ENCODE peak calls at places on chromosomes 16 and 17, in eight cellular contexts. Q, B, R, W, K, N, S and Y are unnamed samples.

GRCh38 chr16:20280259-20280658 is 47.1 kb downstream of the GP2 start:
- DNase-seq in K (no peak), R (no peak), B (no peak), S (no peak), W (no peak), Q (no peak), N (no peak), Y (no peak)

GRCh38 chr17:58360664-58361063 is 8.7 kb upstream of the SUPT4H1 start:
- DNase-seq in N (peak), K (no peak), Q (no peak), B (no peak), S (no peak), W (no peak), R (no peak), Y (no peak)

GRCh38 chr16:85613609-85614337 is 651 bp downstream of the GSE1 start:
- DNase-seq in S (peak), N (peak), B (peak), Q (no peak), K (no peak), R (peak), W (peak), Y (peak)

GRCh38 chr17:81814748-81815645 is 11.0 kb downstream of the GCGR start:
- DNase-seq in B (no peak), N (no peak), R (no peak), K (no peak), Q (no peak), S (no peak), W (no peak), Y (no peak)

GRCh38 chr16:71781741-71782140 is 26.9 kb downstream of the AP1G1 start:
- DNase-seq in S (no peak), N (no peak), R (no peak), W (no peak), Q (peak), B (no peak), K (no peak), Y (no peak)

GRCh38 chr16:22117666-22118065 is 25.3 kb downstream of the VWA3A start:
- DNase-seq in R (no peak), W (no peak), S (no peak), Q (no peak), B (no peak), N (no peak), K (no peak), Y (no peak)

GRCh38 chr17:74990581-74991105 is 3.2 kb downstream of the CDR2L start:
- DNase-seq in K (no peak), B (no peak), Q (no peak), R (no peak), S (no peak), W (no peak), N (no peak), Y (no peak)

GRCh38 chr17:28613916-28614315 is at the start of gene RSKR:
- DNase-seq in B (no peak), K (no peak), S (no peak), R (no peak), W (no peak), Q (peak), N (no peak), Y (no peak)

GRCh38 chr16:78684040-78684611 is 584.7 kb downstream of the WWOX start:
- DNase-seq in B (no peak), W (peak), K (no peak), N (peak), R (peak), S (peak), Q (peak), Y (peak)

GRCh38 chr16:54493076-54493475 is 206.5 kb upstream of the IRX3 start:
- DNase-seq in R (no peak), N (no peak), S (no peak), B (no peak), K (no peak), Q (peak), W (no peak), Y (no peak)

GRCh38 chr16:11094075-11094593 is 149.8 kb downstream of the CLEC16A start:
- DNase-seq in B (peak), R (no peak), N (peak), K (no peak), S (peak), W (no peak), Q (peak), Y (no peak)

GRCh38 chr17:69506489-69506888 is 92.0 kb downstream of the MAP2K6 start:
- DNase-seq in Q (no peak), B (peak), K (no peak), S (no peak), R (no peak), N (no peak), W (no peak), Y (no peak)

GRCh38 chr16:61721561-61721960 is 314.7 kb downstream of the CDH8 start:
- DNase-seq in S (no peak), W (no peak), Q (no peak), K (no peak), R (no peak), N (no peak), B (no peak), Y (no peak)

GRCh38 chr16:72989203-72989991 is 58.5 kb downstream of the ZFHX3 start:
- DNase-seq in R (no peak), Q (peak), S (no peak), B (no peak), K (no peak), N (no peak), W (no peak), Y (peak)

GRCh38 chr16:86932130-86932982 is 354.0 kb downstream of the FOXL1 start:
- DNase-seq in R (no peak), S (no peak), N (no peak), K (no peak), Q (no peak), B (no peak), W (no peak), Y (no peak)
- H3K4me3 ChIP-seq in R (peak), S (no peak), N (no peak), K (no peak), Q (no peak), B (no peak), W (no peak), Y (no peak)

DNA sequence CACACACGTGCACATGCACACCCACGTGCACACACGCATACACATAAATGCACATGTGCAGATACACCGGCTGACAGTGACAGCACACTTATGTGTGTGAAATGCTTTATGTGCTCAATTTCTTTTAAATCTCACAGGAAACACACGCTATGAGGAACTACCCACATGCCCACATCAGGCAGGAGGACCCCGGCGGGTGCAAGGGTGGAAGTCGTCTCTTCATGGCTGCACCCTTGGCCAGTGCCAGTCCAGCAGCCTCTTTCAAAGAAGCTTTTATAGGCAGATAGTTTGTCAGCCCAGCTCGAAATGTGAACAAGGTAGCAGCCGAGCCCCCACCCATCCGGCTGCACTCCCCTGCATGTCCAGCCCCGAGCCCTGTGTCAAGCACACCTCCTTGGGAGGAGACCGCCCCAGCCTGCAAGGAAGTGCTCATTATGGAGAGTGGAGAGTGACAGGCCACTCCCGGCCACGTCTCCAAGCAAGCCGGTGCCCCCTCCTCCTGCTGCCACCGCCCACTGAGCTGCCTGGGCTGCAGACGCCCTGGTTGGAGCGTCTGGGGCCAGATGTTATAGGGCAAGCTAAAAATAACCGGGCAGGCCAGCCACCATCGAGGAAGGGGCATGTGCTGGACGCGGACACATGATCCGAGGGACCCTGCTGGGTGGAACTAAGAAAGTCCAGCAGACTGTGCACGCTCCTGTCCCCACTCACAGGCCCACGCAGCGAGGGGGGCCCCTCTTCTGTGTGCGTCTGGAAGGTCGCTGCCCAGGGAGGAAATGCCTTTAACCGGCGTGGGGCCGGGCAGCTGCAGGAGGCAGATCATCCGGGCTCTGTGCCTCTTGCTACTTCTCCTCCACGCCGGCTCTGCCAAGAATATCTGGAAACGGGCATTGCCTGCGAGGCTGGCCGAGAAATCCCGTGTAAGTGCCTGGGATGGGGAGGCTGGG is at the start of gene WFDC1:
- DNase-seq in R (peak), W (peak), K (peak), Q (peak), N (peak), B (no peak), S (no peak), Y (no peak)
- H3K4me3 ChIP-seq in R (peak), W (no peak), K (no peak), Q (no peak), N (peak), B (no peak), S (no peak), Y (peak)

DNA sequence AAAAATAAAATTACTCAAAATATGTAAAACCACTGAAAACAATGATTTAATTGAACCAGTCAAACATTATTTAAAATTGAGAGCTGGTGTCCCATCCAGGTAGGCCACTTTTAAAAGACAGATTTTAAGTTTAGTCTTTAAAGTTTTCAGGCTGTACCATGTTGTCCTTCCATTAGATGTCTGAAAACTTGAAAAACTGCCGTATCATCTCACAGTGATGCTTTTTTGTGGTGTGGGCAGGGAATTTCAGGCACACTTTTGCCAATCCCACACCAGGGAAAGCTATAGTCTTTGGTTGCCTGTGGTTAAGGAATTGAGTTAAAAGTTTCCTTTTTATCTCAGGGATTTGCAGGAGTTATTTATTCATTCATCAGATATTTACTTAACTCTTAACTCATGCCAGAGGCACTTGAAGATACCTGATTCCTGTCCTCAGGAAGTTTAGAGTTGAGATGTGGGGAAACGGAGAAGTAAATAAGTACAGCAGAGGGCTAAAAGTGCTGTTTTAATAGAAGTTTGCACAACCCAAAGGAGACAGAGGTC is 3.2 kb downstream of the SNTB2 start:
- DNase-seq in S (no peak), B (no peak), R (no peak), Q (no peak), W (no peak), K (no peak), N (no peak), Y (no peak)
- H3K4me3 ChIP-seq in S (no peak), B (no peak), R (no peak), Q (no peak), W (no peak), K (no peak), N (no peak), Y (no peak)

DNA sequence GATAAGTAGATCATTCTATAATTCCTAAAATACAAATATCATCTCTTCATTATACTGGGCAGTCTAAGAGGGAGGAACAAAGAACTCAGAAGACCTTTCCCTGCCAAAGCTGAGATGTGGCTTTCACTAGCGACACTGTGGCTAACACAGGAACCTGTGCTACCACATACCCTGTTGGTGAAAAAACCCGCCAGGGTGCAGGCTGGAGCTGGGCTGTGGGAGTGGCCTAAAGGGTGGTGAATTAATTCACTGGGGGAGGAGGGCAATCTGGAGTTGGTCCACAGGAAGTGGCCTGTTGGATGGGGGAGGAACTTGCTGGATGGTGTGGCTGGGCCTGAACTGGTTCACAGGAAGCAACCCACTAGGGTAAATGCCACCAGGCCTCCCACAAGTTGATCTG is 7.4 kb downstream of the ZNF594 start:
- DNase-seq in K (no peak), B (no peak), S (no peak), N (no peak), Q (no peak), R (no peak), W (no peak), Y (no peak)
- H3K4me3 ChIP-seq in K (no peak), B (no peak), S (no peak), N (peak), Q (no peak), R (no peak), W (no peak), Y (no peak)

GRCh38 chr16:3715430-3715829 is 1.9 kb downstream of the TRAP1 start:
- DNase-seq in K (no peak), Q (no peak), N (no peak), S (no peak), R (no peak), B (no peak), W (no peak), Y (no peak)
- H3K4me3 ChIP-seq in K (no peak), Q (no peak), N (no peak), S (no peak), R (no peak), B (no peak), W (no peak), Y (no peak)

GRCh38 chr17:16988749-16989229 is 16.9 kb upstream of the TNFRSF13B start:
- DNase-seq in B (peak), Q (peak), W (no peak), N (no peak), K (no peak), R (no peak), S (peak), Y (no peak)
- H3K4me3 ChIP-seq in B (peak), Q (no peak), W (no peak), N (no peak), K (peak), R (no peak), S (peak), Y (no peak)

DNA sequence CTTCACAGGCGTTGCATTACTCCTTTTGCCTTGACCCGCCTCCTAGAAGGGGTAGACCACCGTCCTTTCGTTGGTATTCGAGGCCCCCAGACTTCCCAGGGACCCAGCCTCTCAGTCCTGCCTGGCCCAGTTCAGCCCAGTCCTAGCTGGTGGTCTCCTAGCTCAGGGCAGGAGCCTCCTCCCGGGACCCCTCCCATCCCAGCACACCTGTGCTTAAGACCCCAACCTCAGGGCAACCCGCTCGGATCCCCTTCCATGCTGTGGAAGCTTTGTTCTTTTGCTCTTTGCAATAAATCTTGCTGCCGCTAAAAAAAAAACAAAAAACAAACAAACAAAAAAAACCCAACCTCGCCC is 842 bp downstream of the PYDC1 start:
- DNase-seq in K (no peak), S (no peak), R (no peak), W (no peak), B (no peak), N (no peak), Q (no peak), Y (no peak)
- H3K4me3 ChIP-seq in K (peak), S (peak), R (peak), W (no peak), B (no peak), N (peak), Q (no peak), Y (peak)

GRCh38 chr17:79810138-79811027 is 13.5 kb upstream of the CBX8 start:
- DNase-seq in K (peak), S (peak), N (peak), W (peak), B (peak), R (peak), Q (peak), Y (peak)
- H3K4me3 ChIP-seq in K (no peak), S (no peak), N (no peak), W (no peak), B (peak), R (peak), Q (no peak), Y (peak)

DNA sequence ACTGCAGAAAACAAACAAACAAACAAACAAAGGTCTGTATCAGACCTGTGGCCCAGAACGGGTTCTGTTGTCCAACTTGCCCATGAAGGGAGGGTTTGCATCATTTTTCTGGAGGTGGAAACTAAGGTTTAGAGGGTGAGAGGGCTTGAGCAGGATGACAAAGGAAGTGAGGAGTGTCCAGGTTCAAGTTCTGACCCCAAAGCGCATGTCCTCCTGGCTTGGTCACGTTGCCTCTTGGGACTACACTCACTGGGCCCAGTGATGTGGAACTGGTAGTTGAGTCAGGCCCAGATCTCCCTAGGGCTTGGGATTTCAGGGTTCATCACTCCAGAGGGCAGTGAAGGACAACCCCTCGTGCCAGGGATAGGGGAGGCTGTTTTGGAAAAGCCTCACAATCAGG is 1.8 kb downstream of the SREBF1 start:
- DNase-seq in K (no peak), W (no peak), R (no peak), S (no peak), N (no peak), B (no peak), Q (no peak), Y (no peak)
- H3K4me3 ChIP-seq in K (peak), W (no peak), R (peak), S (no peak), N (no peak), B (peak), Q (peak), Y (no peak)